ENCODE peak calls at places on chromosome 17, in nine cellular contexts. L is left ventricle myocardium inferior; K is ovary; Y is transverse colon; D is CD8-positive, alpha-beta T cell; P is heart right ventricle; B is K562; C is fibroblast of lung; T is heart left ventricle. J is an unnamed sample.

GRCh38 chr17:71273451-71273850 is 847.4 kb upstream of the SOX9 start:
- DNase-seq in C (no peak), L (no peak), P (no peak), D (no peak), K (no peak), B (no peak), T (no peak), Y (no peak), J (no peak)

GRCh38 chr17:41651625-41652460 is 27.5 kb upstream of the KRT17 start:
- DNase-seq in T (peak), L (no peak), P (no peak), C (no peak), K (peak), D (no peak), Y (peak), B (no peak), J (no peak)

GRCh38 chr17:9755083-9755482 is 36.3 kb downstream of the DHRS7C start:
- DNase-seq in P (no peak), C (peak), T (no peak), Y (no peak), B (no peak), K (no peak), D (no peak), L (no peak), J (no peak)

GRCh38 chr17:17669081-17669850 is 12.0 kb upstream of the RAI1 start:
- DNase-seq in Y (no peak), D (no peak), P (no peak), T (no peak), L (no peak), K (no peak), C (peak), B (no peak), J (no peak)

GRCh38 chr17:78173025-78173715 is 4.8 kb downstream of the SYNGR2 start:
- DNase-seq in L (no peak), Y (peak), C (no peak), B (no peak), K (no peak), P (no peak), T (no peak), D (no peak), J (no peak)

GRCh38 chr17:17445925-17446665 is 30.7 kb upstream of the MED9 start:
- DNase-seq in L (no peak), K (no peak), P (peak), D (no peak), T (no peak), B (no peak), Y (peak), C (peak), J (peak)

GRCh38 chr17:68459030-68459376 is 1.7 kb upstream of the WIPI1 start:
- DNase-seq in C (no peak), Y (no peak), T (no peak), L (no peak), K (no peak), B (no peak), D (no peak), P (no peak), J (no peak)

GRCh38 chr17:79795795-79796569 is 895 bp downstream of the CBX8 start:
- DNase-seq in P (no peak), K (no peak), T (no peak), L (no peak), C (no peak), Y (no peak), B (no peak), D (no peak), J (no peak)

GRCh38 chr17:13743906-13744305 is 142.2 kb upstream of the HS3ST3A1 start:
- DNase-seq in T (no peak), C (no peak), Y (no peak), L (no peak), K (no peak), P (no peak), D (no peak), B (no peak), J (no peak)

GRCh38 chr17:61490540-61490975 is 38.3 kb downstream of the TBX4 start:
- DNase-seq in D (no peak), Y (no peak), L (no peak), B (no peak), P (no peak), C (peak), K (no peak), T (no peak), J (peak)

GRCh38 chr17:58318065-58318481 is 10.5 kb downstream of the TSPOAP1 start:
- DNase-seq in L (no peak), K (no peak), Y (no peak), C (no peak), D (peak), P (no peak), T (no peak), B (no peak), J (no peak)

GRCh38 chr17:16384557-16384956 is 3.7 kb downstream of the UBB start:
- DNase-seq in L (no peak), K (no peak), C (no peak), B (no peak), P (no peak), D (no peak), Y (no peak), T (no peak), J (no peak)

GRCh38 chr17:76983431-76983830 is 115.2 kb downstream of the MGAT5B start:
- DNase-seq in Y (no peak), C (no peak), P (no peak), L (no peak), D (no peak), T (no peak), K (no peak), B (no peak), J (no peak)
- H3K27ac ChIP-seq in Y (no peak), C (no peak), P (no peak), L (no peak), D (no peak), T (no peak), K (no peak), B (no peak), J (no peak)

GRCh38 chr17:45722161-45722560 is 62.0 kb upstream of the CRHR1 start:
- DNase-seq in K (no peak), P (no peak), D (no peak), L (no peak), T (no peak), C (peak), Y (no peak), B (peak), J (no peak)
- TF ChIP-seq CTCF in K (no peak), P (peak), D (no peak), L (peak), T (no peak), C (peak), Y (no peak), B (peak), J (peak)

GRCh38 chr17:81888988-81889595 is 2.3 kb downstream of the ALYREF start:
- DNase-seq in K (no peak), P (peak), D (no peak), B (no peak), L (no peak), T (no peak), Y (no peak), C (no peak), J (no peak)
- H3K27ac ChIP-seq in K (no peak), P (no peak), D (no peak), B (peak), L (no peak), T (no peak), Y (no peak), C (no peak), J (no peak)

DNA sequence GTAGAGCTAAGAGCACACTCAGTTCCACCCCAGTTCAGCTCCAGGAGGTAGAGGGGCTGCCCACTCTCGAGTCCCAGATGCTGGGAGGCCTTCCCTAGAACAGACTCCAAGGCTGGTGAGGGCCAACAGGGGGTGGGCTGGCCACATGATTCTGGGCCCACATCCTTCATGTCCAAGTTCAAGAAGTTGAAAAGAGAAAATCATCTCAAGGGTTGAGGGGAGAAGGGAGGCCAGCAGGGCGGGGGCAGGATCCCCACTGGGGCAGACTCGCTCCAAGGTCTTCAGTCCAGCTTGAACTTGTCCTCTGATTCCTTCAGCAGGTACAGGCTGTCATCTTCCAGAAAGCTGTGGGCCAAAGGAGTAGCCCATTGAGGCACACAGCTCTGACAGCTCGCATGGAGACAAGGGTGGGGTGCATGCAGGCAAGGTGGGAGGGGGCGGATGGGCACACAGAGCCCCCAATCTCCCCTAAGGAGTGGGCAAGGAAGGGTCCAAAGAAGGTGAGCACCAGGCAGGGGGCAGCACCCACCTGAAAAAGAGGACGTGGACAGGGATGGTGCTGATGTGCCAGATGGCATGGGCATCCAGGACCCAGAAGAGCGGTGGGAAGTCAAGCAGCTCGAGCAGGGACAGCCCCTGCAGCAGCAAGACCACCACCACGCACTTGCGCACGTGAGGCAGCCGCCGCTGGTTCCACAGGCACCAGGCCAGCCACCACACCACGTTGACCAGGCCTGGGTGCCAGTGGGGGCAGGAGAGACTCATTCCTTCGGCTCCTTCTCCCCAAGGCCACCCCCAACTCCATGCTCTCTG is 4.5 kb downstream of the PNMT start:
- DNase-seq in L (no peak), T (no peak), B (no peak), D (no peak), C (no peak), K (no peak), Y (no peak), P (no peak), J (no peak)
- TF ChIP-seq CTCF in L (no peak), T (no peak), B (no peak), D (peak), C (no peak), K (no peak), Y (no peak), P (no peak), J (no peak)

DNA sequence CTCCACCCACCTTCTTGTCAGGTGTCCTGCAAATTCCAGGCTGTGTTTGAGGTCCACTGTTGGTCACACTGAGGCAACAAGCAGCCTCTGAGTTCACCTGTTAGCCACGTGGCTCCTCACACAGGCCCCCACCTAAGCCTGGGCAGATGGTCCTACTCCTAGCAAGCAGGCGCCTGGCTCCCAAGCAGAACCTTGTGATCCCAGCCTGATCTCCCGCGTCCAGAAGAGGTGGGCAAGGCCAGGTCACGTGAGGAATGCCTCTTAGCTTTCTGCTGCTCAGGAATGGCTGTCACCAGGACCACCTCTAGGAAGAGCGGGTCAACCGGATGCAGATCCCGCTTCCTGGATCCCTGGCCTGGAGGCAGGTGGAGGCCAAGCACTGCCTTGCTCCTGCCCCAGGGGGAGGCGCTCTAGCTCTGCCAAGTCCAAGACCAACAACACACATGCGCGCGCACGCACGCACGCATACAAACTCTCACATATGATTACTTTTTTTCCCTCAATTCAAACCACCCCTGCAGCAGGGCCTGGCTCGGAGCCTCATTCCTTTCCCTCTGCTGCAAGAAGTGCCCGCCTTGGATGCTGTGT is 9.5 kb downstream of the CYB561 start:
- DNase-seq in C (no peak), T (no peak), L (no peak), Y (no peak), D (no peak), P (no peak), B (peak), K (no peak), J (no peak)
- H3K27ac ChIP-seq in C (no peak), T (no peak), L (no peak), Y (no peak), D (no peak), P (no peak), B (peak), K (no peak), J (no peak)

GRCh38 chr17:35021520-35022380 is 41.4 kb downstream of the LIG3 start:
- DNase-seq in C (no peak), L (no peak), B (no peak), T (no peak), K (no peak), P (no peak), Y (no peak), D (no peak), J (no peak)

GRCh38 chr17:35023538-35023937 is 40.0 kb downstream of the RFFL start:
- DNase-seq in B (no peak), L (no peak), K (no peak), C (no peak), T (no peak), P (no peak), D (no peak), Y (no peak), J (no peak)

GRCh38 chr17:35019386-35020179 is 39.3 kb downstream of the LIG3 start:
- DNase-seq in B (no peak), P (no peak), T (no peak), Y (no peak), L (no peak), K (no peak), D (no peak), C (no peak), J (no peak)

GRCh38 chr17:35025541-35025940 is 38.0 kb downstream of the RFFL start:
- DNase-seq in T (no peak), P (no peak), K (no peak), D (no peak), Y (no peak), B (no peak), C (no peak), L (no peak), J (no peak)

DNA sequence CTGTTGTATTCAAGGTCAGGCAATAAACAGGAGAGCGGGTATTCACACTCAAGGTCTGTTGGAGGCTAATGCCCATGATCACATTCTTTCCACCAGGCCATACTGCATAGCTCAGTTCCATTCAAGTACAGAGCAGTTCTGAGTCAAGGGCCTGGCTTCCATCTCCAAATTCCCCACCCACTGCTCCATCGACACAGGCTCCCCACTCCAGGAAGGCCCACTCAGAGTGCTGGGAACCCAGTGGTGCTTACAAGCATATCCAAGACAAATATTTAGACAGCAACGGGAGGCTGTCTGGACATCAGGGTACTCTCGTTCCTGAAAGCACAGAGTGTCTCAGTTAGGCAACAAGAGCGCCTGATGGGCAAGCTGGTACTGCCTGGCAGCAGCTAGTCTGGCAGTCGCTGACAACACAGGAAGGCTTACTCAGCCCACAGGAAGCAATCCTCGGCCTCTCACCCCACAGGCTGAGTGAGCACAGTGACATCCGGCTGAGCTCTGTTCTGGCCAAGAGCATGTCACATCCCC is 40.9 kb downstream of the RFFL start:
- DNase-seq in T (peak), D (peak), P (peak), B (no peak), C (peak), K (no peak), L (peak), Y (peak), J (peak)
- TF ChIP-seq CTCF in T (peak), D (no peak), P (no peak), B (no peak), C (peak), K (no peak), L (peak), Y (peak), J (peak)

GRCh38 chr17:47243737-47244598 is 9.7 kb upstream of the ITGB3 start:
- DNase-seq in K (no peak), T (no peak), D (no peak), Y (no peak), C (no peak), L (no peak), B (no peak), P (no peak), J (no peak)

GRCh38 chr17:47240806-47241205 is 12.8 kb upstream of the ITGB3 start:
- DNase-seq in P (no peak), Y (no peak), T (no peak), D (no peak), C (no peak), B (no peak), K (no peak), L (no peak), J (no peak)

GRCh38 chr17:47242648-47243047 is 11.0 kb upstream of the ITGB3 start:
- DNase-seq in C (no peak), B (no peak), Y (no peak), P (no peak), K (no peak), L (no peak), D (no peak), T (no peak), J (no peak)

GRCh38 chr17:47246120-47246519 is 7.5 kb upstream of the ITGB3 start:
- DNase-seq in Y (no peak), T (no peak), B (no peak), C (no peak), L (no peak), K (no peak), D (no peak), P (no peak), J (no peak)

DNA sequence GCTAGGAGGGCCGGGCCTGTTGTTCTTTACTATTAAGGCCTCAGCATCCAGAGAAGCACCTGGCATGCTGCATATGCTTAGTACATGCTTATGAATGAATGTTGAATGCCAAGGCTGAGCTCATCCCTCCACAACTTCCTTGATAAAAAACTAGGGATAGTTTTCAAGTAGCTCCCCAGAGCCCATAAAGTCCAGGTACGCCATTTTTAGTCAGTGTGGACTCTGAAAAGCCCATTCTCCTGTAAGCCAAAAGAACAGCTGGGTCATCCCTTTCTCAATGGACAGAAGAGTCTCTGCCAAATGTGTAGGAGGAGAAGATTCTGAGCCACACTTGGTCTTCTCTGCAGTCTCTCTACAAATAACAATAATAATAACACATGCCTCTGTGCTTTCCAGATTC is 8.9 kb upstream of the ITGB3 start:
- DNase-seq in D (no peak), T (no peak), C (no peak), K (no peak), L (no peak), Y (no peak), P (no peak), B (no peak), J (no peak)
- H3K27ac ChIP-seq in D (no peak), T (no peak), C (no peak), K (no peak), L (peak), Y (no peak), P (no peak), B (no peak), J (peak)